ENCODE peak calls at places on chromosomes 12 and 14, in seven cellular contexts. U is body of pancreas, C is tibial nerve, F is adrenal gland, M is stomach, O is HCT116, L is ovary. X is an unnamed sample.

GRCh38 chr14:29453045-29453444 is 474.6 kb downstream of the PRKD1 start:
- DNase-seq in L (no peak), C (no peak), O (no peak), U (no peak), M (no peak), F (no peak), X (no peak)

GRCh38 chr12:45234134-45234865 is 18.4 kb downstream of the ANO6 start:
- DNase-seq in C (no peak), O (peak; percentile 88), L (peak; percentile 48), U (peak; percentile 54), M (no peak), F (peak; percentile 40), X (no peak)

GRCh38 chr14:103869406-103870143 is 22.2 kb upstream of the PPP1R13B start:
- DNase-seq in U (no peak), L (no peak), C (no peak), M (no peak), O (no peak), F (no peak), X (no peak)

GRCh38 chr12:76318773-76319594 is 29.2 kb downstream of the BBS10 start:
- DNase-seq in L (no peak), O (no peak), C (no peak), M (no peak), U (no peak), F (no peak), X (no peak)

GRCh38 chr12:55132816-55133215 is 6.6 kb downstream of the OR9K2 start:
- DNase-seq in C (no peak), L (no peak), O (no peak), U (no peak), M (no peak), F (no peak), X (no peak)

GRCh38 chr14:105050551-105050897 is 14.7 kb downstream of the GPR132 start:
- DNase-seq in O (peak; percentile 16), M (peak; percentile 83), C (no peak), L (no peak), U (peak; percentile 84), F (no peak), X (no peak)

GRCh38 chr12:42759622-42760273 is 170.2 kb upstream of the PRICKLE1 start:
- DNase-seq in F (peak; percentile 15), O (no peak), M (peak; percentile 31), U (peak; percentile 84), L (peak; percentile 79), C (peak; percentile 65), X (no peak)

GRCh38 chr12:93361159-93361919 is 16.4 kb upstream of the NUDT4 start:
- DNase-seq in L (no peak), U (peak; percentile 35), F (no peak), C (no peak), M (no peak), O (no peak), X (peak; percentile 64)

GRCh38 chr14:72692678-72693077 is 201.2 kb downstream of the DPF3 start:
- DNase-seq in M (no peak), F (no peak), L (no peak), U (peak; percentile 58), C (no peak), O (no peak), X (no peak)

GRCh38 chr14:65461730-65462129 is 49.2 kb downstream of the FUT8 start:
- DNase-seq in U (no peak), O (no peak), C (no peak), L (no peak), M (no peak), F (no peak), X (no peak)

GRCh38 chr12:53476769-53477209 is 22.5 kb downstream of the MAP3K12 start:
- DNase-seq in M (no peak), F (no peak), C (no peak), O (no peak), U (no peak), L (no peak), X (peak; percentile 48)

GRCh38 chr12:4056910-4057845 is 184.0 kb upstream of the PARP11 start:
- DNase-seq in F (no peak), U (peak; percentile 64), M (no peak), C (no peak), O (no peak), L (no peak), X (no peak)

GRCh38 chr12:119020377-119021360 is 39.3 kb downstream of the SRRM4 start:
- DNase-seq in L (no peak), M (peak; percentile 46), C (no peak), O (peak; percentile 36), F (peak; percentile 31), U (peak; percentile 61), X (peak; percentile 60)

GRCh38 chr12:101738920-101739665 is at the start of gene SYCP3:
- DNase-seq in L (no peak), C (no peak), U (no peak), M (no peak), O (no peak), F (no peak), X (no peak)

GRCh38 chr12:26845057-26845666 is 12.2 kb upstream of the ITPR2 start:
- DNase-seq in L (no peak), C (peak; percentile 38), F (peak; percentile 59), U (peak; percentile 74), O (peak; percentile 44), M (peak; percentile 70), X (peak; percentile 24)

GRCh38 chr14:20631023-20631820 is 10.3 kb downstream of the OR6S1 start:
- DNase-seq in L (peak; percentile 60), F (no peak), U (peak; percentile 65), M (peak; percentile 39), O (no peak), C (no peak), X (peak; percentile 72)

DNA sequence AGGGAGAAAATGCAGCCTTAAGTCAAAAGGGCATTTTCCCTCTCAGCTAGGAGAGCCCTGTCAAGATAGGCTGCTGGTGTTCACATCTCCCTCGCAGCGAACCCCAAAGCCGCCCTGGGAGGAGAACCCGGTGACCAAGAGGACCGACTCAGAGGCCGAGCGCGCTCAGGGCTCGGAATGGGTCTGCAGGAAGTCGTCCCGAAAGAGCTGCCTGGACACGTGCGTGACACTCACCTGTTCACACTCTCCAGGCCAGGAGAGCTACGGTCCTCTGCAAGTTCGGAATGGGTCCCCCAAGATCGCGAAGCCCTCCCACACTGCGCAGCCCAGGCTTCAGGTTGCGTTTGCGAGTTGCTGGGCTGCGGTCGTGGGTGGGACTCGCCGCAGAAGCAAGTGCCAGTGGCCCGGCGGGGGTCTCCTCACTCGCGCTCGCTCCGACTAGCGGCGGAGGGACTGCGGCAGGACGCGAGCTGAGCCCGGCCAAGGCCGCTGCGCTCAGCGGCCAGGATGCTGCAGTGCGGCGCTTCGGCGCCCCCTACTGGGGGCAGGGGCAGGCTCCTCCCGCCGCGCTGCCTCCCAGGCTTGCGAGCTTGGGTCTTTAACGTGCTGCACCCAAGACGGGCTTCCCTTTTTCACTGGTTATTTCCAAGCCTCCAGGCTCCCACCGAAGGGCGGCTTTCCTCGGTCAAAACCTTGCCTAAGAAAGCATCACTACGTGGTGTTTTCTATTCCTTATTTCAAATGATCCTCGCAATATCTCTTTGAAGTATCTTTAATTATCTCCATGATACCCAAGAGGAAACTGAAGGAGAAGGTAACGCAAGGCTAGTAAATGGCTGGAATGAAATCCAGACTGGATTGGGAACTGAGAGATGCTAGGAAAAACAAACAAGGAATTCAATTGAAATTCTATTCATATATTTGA is at the start of gene RERG:
- DNase-seq in F (peak; percentile 90), C (peak; percentile 64), M (peak; percentile 84), O (peak; percentile 36), L (peak; percentile 85), U (peak; percentile 76), X (peak; percentile 73)
- TF ChIP-seq POLR2A in F (no peak), C (no peak), M (no peak), O (no peak), L (peak; percentile 65), U (peak; percentile 38), X (no peak)

DNA sequence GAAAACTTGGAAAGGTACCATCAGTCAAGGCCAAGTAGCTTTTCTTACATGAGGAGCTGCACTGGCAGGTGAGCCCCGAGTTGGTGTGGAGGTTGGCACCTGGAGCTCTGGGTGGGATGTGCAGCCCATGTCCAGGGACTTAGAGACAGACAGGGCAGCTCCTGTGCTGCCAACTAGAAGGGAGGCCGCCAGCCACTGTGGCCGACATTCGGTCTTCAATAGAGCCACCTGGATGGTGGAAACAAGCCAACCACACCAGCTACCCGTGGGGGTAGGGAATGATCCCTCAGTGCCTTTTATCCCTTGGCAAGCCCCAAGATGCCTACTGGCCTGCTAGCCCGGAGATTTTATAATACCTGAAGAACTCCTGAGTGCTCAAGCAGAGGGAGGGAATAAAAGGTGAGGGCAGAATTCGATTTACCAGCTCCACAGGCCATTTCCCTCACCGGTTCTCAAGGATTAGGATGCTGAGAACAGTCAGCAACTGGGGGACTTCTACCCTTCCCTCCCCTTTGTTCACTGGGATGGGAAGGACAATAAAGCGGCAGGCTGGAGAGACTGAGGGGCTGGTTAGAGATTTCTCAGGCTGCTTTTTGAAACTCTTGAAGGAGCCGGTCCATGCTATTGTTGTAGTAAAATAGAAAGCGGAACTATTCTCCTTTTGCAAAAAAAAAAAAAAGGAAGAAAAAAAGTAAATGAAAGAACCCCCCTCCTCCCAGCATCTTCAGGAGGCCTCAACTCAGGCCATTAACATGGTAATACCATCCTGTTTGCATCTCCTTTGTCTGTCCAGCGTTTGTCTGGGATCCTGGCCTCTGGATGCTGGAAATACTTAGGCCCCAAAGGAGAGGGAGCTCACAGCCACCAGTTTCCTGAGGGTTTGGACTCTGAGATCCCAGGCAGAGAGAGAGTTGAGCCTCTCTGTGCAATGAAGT is 321.6 kb downstream of the ZFP36L1 start:
- DNase-seq in F (no peak), M (no peak), C (no peak), U (peak; percentile 79), L (no peak), O (no peak), X (no peak)
- TF ChIP-seq POLR2A in F (no peak), M (no peak), C (no peak), U (no peak), L (no peak), O (no peak), X (no peak)

GRCh38 chr12:56713345-56713744 is 11.8 kb downstream of the NACA start:
- DNase-seq in C (no peak), F (no peak), U (no peak), L (no peak), M (no peak), O (no peak), X (no peak)
- TF ChIP-seq POLR2A in C (no peak), F (no peak), U (no peak), L (no peak), M (no peak), O (no peak), X (no peak)

DNA sequence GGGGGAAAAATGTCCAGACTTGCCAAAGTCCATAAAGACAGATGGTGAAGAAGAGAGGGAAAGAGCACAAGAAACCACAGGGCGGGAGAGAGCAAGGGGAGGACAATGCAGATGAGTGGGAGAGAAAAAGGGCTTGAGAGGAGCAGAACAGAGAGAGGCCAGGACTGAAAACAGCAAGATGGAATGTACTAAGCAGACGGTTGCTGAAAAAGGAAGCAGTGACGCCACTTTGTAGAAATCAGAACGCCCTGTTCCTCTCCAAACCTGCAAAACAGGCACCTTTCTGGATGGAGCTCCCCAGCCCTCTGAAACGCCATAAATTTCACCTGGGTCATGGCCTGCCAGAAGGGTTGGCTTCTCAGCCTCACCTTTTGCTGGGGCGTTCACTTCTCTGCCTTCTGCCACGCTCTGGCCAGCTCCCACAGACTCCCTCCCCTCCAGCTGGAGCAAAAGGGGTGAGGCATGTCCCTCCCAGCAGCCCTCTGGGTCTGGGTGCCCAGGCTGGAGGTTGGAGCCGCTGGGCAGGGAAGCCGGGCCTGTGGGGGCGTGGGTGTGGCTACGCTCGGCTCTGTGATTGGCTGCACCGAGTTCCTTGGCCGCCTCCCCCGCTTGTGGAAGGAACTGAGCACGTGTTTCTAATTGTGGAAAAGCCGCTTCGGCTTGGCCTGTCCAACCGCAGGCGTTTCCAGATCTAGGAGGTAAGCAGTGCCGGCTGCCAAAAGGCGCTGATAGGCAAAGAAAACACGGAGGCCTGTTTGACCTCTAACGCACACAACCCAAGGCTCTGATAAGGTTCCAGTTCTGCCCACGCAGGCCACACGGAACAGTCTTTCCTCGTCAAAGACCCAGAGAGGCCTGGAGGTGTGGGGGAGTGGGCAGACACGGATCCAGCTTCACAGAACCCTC is 29.3 kb downstream of the SLC7A8 start:
- DNase-seq in C (peak; percentile 92), M (peak; percentile 97), L (peak; percentile 97), F (peak; percentile 85), U (peak; percentile 98), O (peak; percentile 38), X (peak; percentile 26)
- TF ChIP-seq POLR2A in C (peak; percentile 67), M (no peak), L (peak; percentile 10), F (no peak), U (peak; percentile 83), O (no peak), X (no peak)

X was measured in erythroblast.